ENCODE peak calls at places on chromosomes 11 and 22, in five cellular contexts. One of them, this sample, is unnamed.

GRCh38 chr11:782264-783174 is 5.2 kb upstream of the GATD1 start:
- DNase-seq in kidney: no peak
- DNase-seq in brain microvascular endothelial cell: no peak
- DNase-seq in lower lobe of right lung: no peak
- DNase-seq in OCI-LY7: no peak
- DNase-seq in this sample: no peak

GRCh38 chr11:31641477-31642062 is 132.0 kb downstream of the ELP4 start:
- DNase-seq in brain microvascular endothelial cell: no peak
- DNase-seq in OCI-LY7: peak; percentile 4
- DNase-seq in lower lobe of right lung: no peak
- DNase-seq in kidney: no peak
- DNase-seq in this sample: peak; percentile 35

GRCh38 chr11:26947904-26948639 is 45.8 kb upstream of the FIBIN start:
- DNase-seq in brain microvascular endothelial cell: peak; percentile 40
- DNase-seq in lower lobe of right lung: no peak
- DNase-seq in OCI-LY7: no peak
- DNase-seq in kidney: no peak
- DNase-seq in this sample: no peak

GRCh38 chr22:31748490-31748889 is 1.4 kb downstream of the PRR14L start:
- DNase-seq in OCI-LY7: no peak
- DNase-seq in kidney: no peak
- DNase-seq in brain microvascular endothelial cell: no peak
- DNase-seq in lower lobe of right lung: no peak
- DNase-seq in this sample: no peak

GRCh38 chr11:15737326-15737725 is 619.0 kb downstream of the SOX6 start:
- DNase-seq in brain microvascular endothelial cell: no peak
- DNase-seq in kidney: no peak
- DNase-seq in OCI-LY7: no peak
- DNase-seq in lower lobe of right lung: no peak
- DNase-seq in this sample: no peak

GRCh38 chr11:57778318-57779037 is 16.9 kb downstream of the CTNND1 start:
- DNase-seq in brain microvascular endothelial cell: peak; percentile 100
- DNase-seq in OCI-LY7: no peak
- DNase-seq in lower lobe of right lung: peak; percentile 93
- DNase-seq in kidney: peak; percentile 97
- DNase-seq in this sample: peak; percentile 94

GRCh38 chr11:107549253-107549953 is 16.1 kb downstream of the ALKBH8 start:
- DNase-seq in kidney: no peak
- DNase-seq in lower lobe of right lung: no peak
- DNase-seq in OCI-LY7: peak; percentile 61
- DNase-seq in brain microvascular endothelial cell: peak; percentile 25
- DNase-seq in this sample: no peak

GRCh38 chr11:10302744-10303557 is 1.9 kb upstream of the ADM start:
- DNase-seq in OCI-LY7: no peak
- DNase-seq in kidney: peak; percentile 97
- DNase-seq in lower lobe of right lung: peak; percentile 94
- DNase-seq in brain microvascular endothelial cell: peak; percentile 48
- DNase-seq in this sample: peak; percentile 84

GRCh38 chr11:123580557-123581275 is 73.7 kb downstream of the SCN3B start:
- DNase-seq in kidney: no peak
- DNase-seq in OCI-LY7: peak; percentile 63
- DNase-seq in brain microvascular endothelial cell: peak; percentile 31
- DNase-seq in lower lobe of right lung: peak; percentile 83
- DNase-seq in this sample: peak; percentile 76

GRCh38 chr22:38298312-38299000 is 18.8 kb downstream of the CSNK1E start:
- DNase-seq in lower lobe of right lung: no peak
- DNase-seq in brain microvascular endothelial cell: peak; percentile 97
- DNase-seq in kidney: no peak
- DNase-seq in OCI-LY7: peak; percentile 53
- DNase-seq in this sample: no peak

GRCh38 chr11:114438303-114438702 is 964 bp upstream of the REXO2 start:
- DNase-seq in kidney: no peak
- DNase-seq in lower lobe of right lung: no peak
- DNase-seq in OCI-LY7: no peak
- DNase-seq in brain microvascular endothelial cell: peak; percentile 26
- DNase-seq in this sample: no peak

GRCh38 chr11:2507945-2508749 is 63.3 kb downstream of the KCNQ1 start:
- DNase-seq in brain microvascular endothelial cell: no peak
- DNase-seq in OCI-LY7: no peak
- DNase-seq in lower lobe of right lung: no peak
- DNase-seq in kidney: peak; percentile 45
- DNase-seq in this sample: peak; percentile 5

GRCh38 chr11:2578006-2578933 is 121.5 kb downstream of the KCNQ1OT1 start:
- DNase-seq in lower lobe of right lung: peak; percentile 42
- DNase-seq in kidney: peak; percentile 61
- DNase-seq in OCI-LY7: no peak
- DNase-seq in brain microvascular endothelial cell: no peak
- DNase-seq in this sample: no peak

GRCh38 chr11:118819687-118820086 is 28.7 kb upstream of the DDX6 start:
- DNase-seq in kidney: no peak
- DNase-seq in OCI-LY7: no peak
- DNase-seq in lower lobe of right lung: no peak
- DNase-seq in brain microvascular endothelial cell: no peak
- DNase-seq in this sample: no peak

GRCh38 chr11:128098840-128099239 is 488.5 kb downstream of the ETS1 start:
- DNase-seq in kidney: no peak
- DNase-seq in OCI-LY7: no peak
- DNase-seq in lower lobe of right lung: no peak
- DNase-seq in brain microvascular endothelial cell: no peak
- DNase-seq in this sample: no peak

GRCh38 chr22:27757928-27758525 is 43.5 kb downstream of the MN1 start:
- DNase-seq in brain microvascular endothelial cell: no peak
- DNase-seq in lower lobe of right lung: peak; percentile 14
- DNase-seq in kidney: peak; percentile 43
- DNase-seq in OCI-LY7: no peak
- DNase-seq in this sample: no peak

GRCh38 chr11:73034777-73035176 is 107.3 kb downstream of the FCHSD2 start:
- DNase-seq in brain microvascular endothelial cell: no peak
- DNase-seq in OCI-LY7: no peak
- DNase-seq in kidney: no peak
- DNase-seq in lower lobe of right lung: no peak
- DNase-seq in this sample: no peak

GRCh38 chr22:48021946-48022345 is 1259.5 kb downstream of the TBC1D22A start:
- DNase-seq in lower lobe of right lung: no peak
- DNase-seq in kidney: no peak
- DNase-seq in brain microvascular endothelial cell: no peak
- DNase-seq in OCI-LY7: peak; percentile 43
- DNase-seq in this sample: no peak

GRCh38 chr11:75522645-75523044 is 3.1 kb downstream of the GDPD5 start:
- DNase-seq in OCI-LY7: no peak
- DNase-seq in lower lobe of right lung: no peak
- DNase-seq in kidney: no peak
- DNase-seq in brain microvascular endothelial cell: no peak
- DNase-seq in this sample: no peak

GRCh38 chr11:34188181-34188580 is 82.8 kb downstream of the NAT10 start:
- DNase-seq in lower lobe of right lung: no peak
- DNase-seq in OCI-LY7: no peak
- DNase-seq in kidney: peak; percentile 32
- DNase-seq in brain microvascular endothelial cell: no peak
- DNase-seq in this sample: no peak

GRCh38 chr11:72625746-72626636 is 48.2 kb downstream of the PDE2A start:
- DNase-seq in brain microvascular endothelial cell: no peak
- DNase-seq in OCI-LY7: no peak
- DNase-seq in kidney: no peak
- DNase-seq in lower lobe of right lung: peak; percentile 62
- DNase-seq in this sample: peak; percentile 67

GRCh38 chr11:111905391-111905790 is 6.2 kb downstream of the CRYAB start:
- DNase-seq in kidney: no peak
- DNase-seq in OCI-LY7: no peak
- DNase-seq in lower lobe of right lung: no peak
- DNase-seq in brain microvascular endothelial cell: peak; percentile 5
- DNase-seq in this sample: no peak

GRCh38 chr22:48929276-48929790 is 898.3 kb downstream of the BRD1 start:
- DNase-seq in brain microvascular endothelial cell: no peak
- DNase-seq in OCI-LY7: no peak
- DNase-seq in kidney: no peak
- DNase-seq in lower lobe of right lung: no peak
- DNase-seq in this sample: no peak

GRCh38 chr22:28018461-28018927 is 99.4 kb upstream of the PITPNB start:
- DNase-seq in brain microvascular endothelial cell: no peak
- DNase-seq in lower lobe of right lung: peak; percentile 13
- DNase-seq in OCI-LY7: no peak
- DNase-seq in kidney: peak; percentile 51
- DNase-seq in this sample: peak; percentile 8

GRCh38 chr11:70489276-70489675 is 90.9 kb downstream of the CTTN start:
- DNase-seq in kidney: peak; percentile 34
- DNase-seq in brain microvascular endothelial cell: no peak
- DNase-seq in lower lobe of right lung: peak; percentile 14
- DNase-seq in OCI-LY7: no peak
- DNase-seq in this sample: no peak

GRCh38 chr11:102883132-102883531 is 8.3 kb upstream of the MMP12 start:
- DNase-seq in kidney: no peak
- DNase-seq in lower lobe of right lung: no peak
- DNase-seq in OCI-LY7: no peak
- DNase-seq in brain microvascular endothelial cell: no peak
- DNase-seq in this sample: no peak

GRCh38 chr11:128520886-128521696 is 66.3 kb downstream of the ETS1 start:
- DNase-seq in brain microvascular endothelial cell: no peak
- DNase-seq in kidney: peak; percentile 73
- DNase-seq in OCI-LY7: peak; percentile 45
- DNase-seq in lower lobe of right lung: no peak
- DNase-seq in this sample: no peak

GRCh38 chr22:49162841-49163240 is 664.8 kb downstream of the BRD1 start:
- DNase-seq in lower lobe of right lung: no peak
- DNase-seq in brain microvascular endothelial cell: no peak
- DNase-seq in kidney: no peak
- DNase-seq in OCI-LY7: no peak
- DNase-seq in this sample: no peak

GRCh38 chr11:78469905-78470304 is 52.3 kb upstream of the GAB2 start:
- DNase-seq in OCI-LY7: peak; percentile 5
- DNase-seq in brain microvascular endothelial cell: no peak
- DNase-seq in kidney: no peak
- DNase-seq in lower lobe of right lung: no peak
- DNase-seq in this sample: no peak

GRCh38 chr22:48208894-48209293 is 1446.4 kb downstream of the TBC1D22A start:
- DNase-seq in lower lobe of right lung: no peak
- DNase-seq in kidney: no peak
- DNase-seq in brain microvascular endothelial cell: no peak
- DNase-seq in OCI-LY7: no peak
- DNase-seq in this sample: no peak

GRCh38 chr22:26342719-26343449 is 86.2 kb upstream of the ASPHD2 start:
- DNase-seq in kidney: no peak
- DNase-seq in lower lobe of right lung: no peak
- DNase-seq in brain microvascular endothelial cell: no peak
- DNase-seq in OCI-LY7: no peak
- DNase-seq in this sample: no peak

GRCh38 chr22:31082606-31083376 is 1.7 kb downstream of the SMTN start:
- DNase-seq in OCI-LY7: peak; percentile 55
- DNase-seq in lower lobe of right lung: no peak
- DNase-seq in brain microvascular endothelial cell: peak; percentile 70
- DNase-seq in kidney: peak; percentile 87
- DNase-seq in this sample: peak; percentile 75

GRCh38 chr22:36979511-36979910 is 39.7 kb downstream of the TST start:
- DNase-seq in lower lobe of right lung: no peak
- DNase-seq in brain microvascular endothelial cell: no peak
- DNase-seq in kidney: no peak
- DNase-seq in OCI-LY7: no peak
- DNase-seq in this sample: no peak

GRCh38 chr11:60840711-60841430 is 1.0 kb upstream of the CCDC86 start:
- DNase-seq in lower lobe of right lung: no peak
- DNase-seq in OCI-LY7: no peak
- DNase-seq in brain microvascular endothelial cell: peak; percentile 89
- DNase-seq in kidney: no peak
- DNase-seq in this sample: no peak

GRCh38 chr11:44065851-44066731 is at the start of gene ACCS:
- DNase-seq in OCI-LY7: no peak
- DNase-seq in brain microvascular endothelial cell: peak; percentile 84
- DNase-seq in lower lobe of right lung: peak; percentile 98
- DNase-seq in kidney: peak; percentile 98
- DNase-seq in this sample: peak; percentile 96
- H3K4me3 ChIP-seq in OCI-LY7: no peak within 1 kb of the TSS
- H3K4me3 ChIP-seq in brain microvascular endothelial cell: peak within 1 kb of the TSS; percentile 73
- H3K4me3 ChIP-seq in lower lobe of right lung: peak within 1 kb of the TSS; percentile 74
- H3K4me3 ChIP-seq in kidney: peak within 1 kb of the TSS; percentile 99
- H3K4me3 ChIP-seq in this sample: peak within 1 kb of the TSS; percentile 70

DNA sequence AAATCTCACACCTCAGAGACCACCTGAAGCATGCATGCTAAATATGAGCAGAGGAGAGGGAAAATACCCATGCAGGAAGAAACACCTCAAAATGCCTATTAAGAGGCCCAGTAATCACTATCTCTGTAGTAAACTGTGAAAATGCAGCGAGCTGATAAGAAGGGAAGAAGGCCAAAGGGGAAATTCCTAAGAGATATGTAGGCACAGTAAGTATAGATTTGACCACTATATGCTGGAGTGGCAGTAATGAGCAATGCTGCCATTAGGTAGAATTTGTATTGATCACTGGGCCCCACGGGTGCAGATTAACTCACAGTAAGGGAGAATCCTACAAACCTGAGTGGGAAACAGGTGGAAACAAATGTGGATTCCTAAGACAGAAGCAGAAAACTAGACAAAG is 1813.1 kb upstream of the RAG2 start:
- DNase-seq in kidney: no peak
- DNase-seq in OCI-LY7: no peak
- DNase-seq in brain microvascular endothelial cell: no peak
- DNase-seq in lower lobe of right lung: no peak
- DNase-seq in this sample: no peak
- TF ChIP-seq CTCF in kidney: no peak
- TF ChIP-seq CTCF in OCI-LY7: no peak
- TF ChIP-seq CTCF in brain microvascular endothelial cell: peak; percentile 17
- TF ChIP-seq CTCF in lower lobe of right lung: no peak
- TF ChIP-seq CTCF in this sample: no peak

GRCh38 chr11:93524173-93524536 is 19.0 kb downstream of the SMCO4 start:
- DNase-seq in brain microvascular endothelial cell: no peak
- DNase-seq in OCI-LY7: no peak
- DNase-seq in kidney: no peak
- DNase-seq in lower lobe of right lung: no peak
- DNase-seq in this sample: no peak
- H3K4me3 ChIP-seq in brain microvascular endothelial cell: no peak overlapping the region
- H3K4me3 ChIP-seq in OCI-LY7: peak overlapping the region; percentile 56
- H3K4me3 ChIP-seq in kidney: no peak overlapping the region
- H3K4me3 ChIP-seq in lower lobe of right lung: peak overlapping the region; percentile 17
- H3K4me3 ChIP-seq in this sample: no peak overlapping the region

GRCh38 chr11:117565709-117566108 is 231.3 kb downstream of the DSCAML1 start:
- DNase-seq in OCI-LY7: no peak
- DNase-seq in brain microvascular endothelial cell: no peak
- DNase-seq in kidney: no peak
- DNase-seq in lower lobe of right lung: no peak
- DNase-seq in this sample: no peak
- TF ChIP-seq CTCF in OCI-LY7: no peak
- TF ChIP-seq CTCF in brain microvascular endothelial cell: no peak
- TF ChIP-seq CTCF in kidney: no peak
- TF ChIP-seq CTCF in lower lobe of right lung: no peak
- TF ChIP-seq CTCF in this sample: no peak